ENCODE peak calls at places on chromosome 6, in seven cellular contexts. Q is RWPE1; N is bronchial epithelial cell; S is effector CD4-positive, alpha-beta T cell; A is NCI-H446 treated with DMSO at 0.1 percent for 48 hours; H is AG09319; O is SW480. Y is an unnamed sample.

GRCh38 chr6:31178143-31179041 is 7.9 kb upstream of the POU5F1 start:
- DNase-seq in Q (no peak), N (peak; percentile 33), S (no peak), A (no peak), H (no peak), O (no peak), Y (no peak)

GRCh38 chr6:80214436-80215022 is 108.1 kb downstream of the BCKDHB start:
- DNase-seq in Q (peak; percentile 62), N (peak; percentile 50), S (no peak), A (peak; percentile 49), H (peak; percentile 20), O (peak; percentile 55), Y (peak; percentile 69)

GRCh38 chr6:26311385-26312095 is 53.5 kb upstream of the BTN3A2 start:
- DNase-seq in Q (no peak), N (peak; percentile 86), S (peak; percentile 35), A (peak; percentile 50), H (no peak), O (peak; percentile 73), Y (no peak)

GRCh38 chr6:159941286-159942113 is 27.4 kb upstream of the IGF2R start:
- DNase-seq in Q (no peak), N (peak; percentile 50), S (peak; percentile 5), A (no peak), H (no peak), O (peak; percentile 43), Y (no peak)

GRCh38 chr6:91816335-91816734 is 1229.5 kb upstream of the MAP3K7 start:
- DNase-seq in Q (no peak), N (no peak), S (no peak), A (no peak), H (no peak), O (no peak), Y (no peak)

GRCh38 chr6:43833223-43833995 is 63.4 kb downstream of the VEGFA start:
- DNase-seq in Q (no peak), N (no peak), S (no peak), A (no peak), H (no peak), O (no peak), Y (no peak)

GRCh38 chr6:45044086-45044485 is 284.0 kb upstream of the RUNX2 start:
- DNase-seq in Q (no peak), N (no peak), S (no peak), A (no peak), H (no peak), O (no peak), Y (no peak)

GRCh38 chr6:111558690-111559192 is 46.9 kb downstream of the TRAF3IP2 start:
- DNase-seq in Q (no peak), N (no peak), S (no peak), A (no peak), H (no peak), O (peak; percentile 51), Y (no peak)

GRCh38 chr6:83605517-83605916 is 93.2 kb downstream of the PRSS35 start:
- DNase-seq in Q (no peak), N (no peak), S (no peak), A (no peak), H (no peak), O (no peak), Y (no peak)

GRCh38 chr6:16238057-16238657 is at the start of gene GMPR:
- DNase-seq in Q (peak; percentile 16), N (no peak), S (peak; percentile 49), A (no peak), H (no peak), O (peak; percentile 39), Y (peak; percentile 86)

GRCh38 chr6:154302111-154302752 is 54.4 kb downstream of the IPCEF1 start:
- DNase-seq in Q (no peak), N (peak; percentile 56), S (no peak), A (no peak), H (peak; percentile 20), O (no peak), Y (no peak)

GRCh38 chr6:99801805-99802204 is 192.2 kb downstream of the MCHR2 start:
- DNase-seq in Q (no peak), N (no peak), S (no peak), A (no peak), H (no peak), O (no peak), Y (no peak)

GRCh38 chr6:56570434-56571359 is 72.0 kb downstream of the DST start:
- DNase-seq in Q (peak; percentile 29), N (peak; percentile 43), S (no peak), A (peak; percentile 31), H (no peak), O (peak; percentile 46), Y (no peak)

GRCh38 chr6:157058574-157058973 is 264.7 kb downstream of the TMEM242 start:
- DNase-seq in Q (no peak), N (no peak), S (no peak), A (no peak), H (no peak), O (no peak), Y (no peak)

GRCh38 chr6:157229733-157230132 is 93.6 kb downstream of the TMEM242 start:
- DNase-seq in Q (no peak), N (no peak), S (no peak), A (no peak), H (no peak), O (peak; percentile 60), Y (no peak)

GRCh38 chr6:161644521-161644920 is 370.7 kb upstream of the AGPAT4 start:
- DNase-seq in Q (no peak), N (no peak), S (no peak), A (no peak), H (no peak), O (no peak), Y (no peak)

GRCh38 chr6:34317882-34318491 is 69.2 kb upstream of the SMIM29 start:
- DNase-seq in Q (no peak), N (no peak), S (no peak), A (no peak), H (no peak), O (no peak), Y (no peak)

GRCh38 chr6:5956939-5957338 is 49.8 kb downstream of the NRN1 start:
- DNase-seq in Q (no peak), N (no peak), S (no peak), A (no peak), H (no peak), O (no peak), Y (no peak)

GRCh38 chr6:108114861-108115597 is 40.5 kb upstream of the OSTM1 start:
- DNase-seq in Q (no peak), N (peak; percentile 29), S (no peak), A (no peak), H (peak; percentile 19), O (no peak), Y (peak; percentile 74)

GRCh38 chr6:170293881-170294755 is 3.2 kb upstream of the DLL1 start:
- DNase-seq in Q (no peak), N (no peak), S (no peak), A (no peak), H (no peak), O (no peak), Y (no peak)

GRCh38 chr6:137342607-137343186 is 123.5 kb upstream of the IFNGR1 start:
- DNase-seq in Q (no peak), N (no peak), S (no peak), A (no peak), H (no peak), O (no peak), Y (peak; percentile 65)

GRCh38 chr6:41581381-41581991 is 35.3 kb downstream of the FOXP4 start:
- DNase-seq in Q (peak; percentile 79), N (peak; percentile 72), S (no peak), A (peak; percentile 67), H (no peak), O (no peak), Y (peak; percentile 68)

GRCh38 chr6:12354499-12354898 is 64.3 kb downstream of the EDN1 start:
- DNase-seq in Q (peak; percentile 76), N (peak; percentile 93), S (no peak), A (no peak), H (no peak), O (no peak), Y (no peak)

GRCh38 chr6:125301435-125302391 is at the start of gene HDDC2:
- DNase-seq in Q (peak; percentile 62), N (peak; percentile 37), S (peak; percentile 11), A (peak; percentile 7), H (no peak), O (peak; percentile 62), Y (peak; percentile 92)

GRCh38 chr6:46174904-46175303 is 4.1 kb upstream of the ENPP5 start:
- DNase-seq in Q (no peak), N (no peak), S (no peak), A (no peak), H (no peak), O (no peak), Y (no peak)

GRCh38 chr6:142879076-142879475 is 65.9 kb downstream of the HIVEP2 start:
- DNase-seq in Q (no peak), N (no peak), S (no peak), A (no peak), H (no peak), O (no peak), Y (no peak)